ENCODE peak calls at places on chromosomes 1 and 21, in four cellular contexts. One of them, this sample, is unnamed.

GRCh38 chr21:45537746-45538291 is 4.4 kb downstream of the SLC19A1 start:
- DNase-seq in IMR-90: no peak
- DNase-seq in GM12878: no peak
- DNase-seq in K562: no peak
- DNase-seq in this sample: no peak

GRCh38 chr1:112872551-112872962 is 83.4 kb downstream of the SLC16A1 start:
- DNase-seq in IMR-90: no peak
- DNase-seq in GM12878: no peak
- DNase-seq in K562: no peak
- DNase-seq in this sample: no peak

GRCh38 chr1:157113116-157113515 is 13.5 kb upstream of the ETV3L start:
- DNase-seq in IMR-90: no peak
- DNase-seq in GM12878: no peak
- DNase-seq in K562: no peak
- DNase-seq in this sample: no peak

GRCh38 chr1:47997289-47998200 is at the start of gene TRABD2B:
- DNase-seq in IMR-90: peak
- DNase-seq in GM12878: no peak
- DNase-seq in K562: peak
- DNase-seq in this sample: peak

GRCh38 chr1:205977348-205978014 is 25.7 kb downstream of the RAB7B start:
- DNase-seq in IMR-90: peak
- DNase-seq in GM12878: peak
- DNase-seq in K562: peak
- DNase-seq in this sample: peak

GRCh38 chr21:38175321-38175720 is 81.5 kb upstream of the KCNJ15 start:
- DNase-seq in IMR-90: no peak
- DNase-seq in GM12878: no peak
- DNase-seq in K562: no peak
- DNase-seq in this sample: peak

GRCh38 chr1:156115514-156116374 is 1.2 kb downstream of the LMNA start:
- DNase-seq in IMR-90: peak
- DNase-seq in GM12878: no peak
- DNase-seq in K562: peak
- DNase-seq in this sample: peak

GRCh38 chr1:36115200-36115669 is 9.8 kb downstream of the COL8A2 start:
- DNase-seq in IMR-90: peak
- DNase-seq in GM12878: no peak
- DNase-seq in K562: no peak
- DNase-seq in this sample: no peak

GRCh38 chr1:229068266-229069043 is 202.5 kb upstream of the RAB4A start:
- DNase-seq in IMR-90: no peak
- DNase-seq in GM12878: no peak
- DNase-seq in K562: no peak
- DNase-seq in this sample: peak

GRCh38 chr1:235980976-235981375 is 83.9 kb downstream of the NID1 start:
- DNase-seq in IMR-90: no peak
- DNase-seq in GM12878: no peak
- DNase-seq in K562: no peak
- DNase-seq in this sample: no peak

GRCh38 chr1:109769335-109770078 is 5.8 kb upstream of the EPS8L3 start:
- DNase-seq in IMR-90: peak
- DNase-seq in GM12878: no peak
- DNase-seq in K562: no peak
- DNase-seq in this sample: no peak

GRCh38 chr21:41684381-41685245 is 82.2 kb downstream of the RIPK4 start:
- DNase-seq in IMR-90: peak
- DNase-seq in GM12878: no peak
- DNase-seq in K562: no peak
- DNase-seq in this sample: no peak

GRCh38 chr1:42931108-42931539 is 27.5 kb downstream of the SLC2A1 start:
- DNase-seq in IMR-90: peak
- DNase-seq in GM12878: peak
- DNase-seq in K562: peak
- DNase-seq in this sample: peak

GRCh38 chr1:231301990-231302389 is 35.7 kb downstream of the EXOC8 start:
- DNase-seq in IMR-90: no peak
- DNase-seq in GM12878: no peak
- DNase-seq in K562: no peak
- DNase-seq in this sample: no peak

GRCh38 chr1:152505083-152505482 is 5.5 kb upstream of the LCE5A start:
- DNase-seq in IMR-90: no peak
- DNase-seq in GM12878: no peak
- DNase-seq in K562: no peak
- DNase-seq in this sample: no peak

GRCh38 chr1:38071530-38072266 is 25.1 kb upstream of the POU3F1 start:
- DNase-seq in IMR-90: peak
- DNase-seq in GM12878: no peak
- DNase-seq in K562: peak
- DNase-seq in this sample: peak

GRCh38 chr21:46048926-46049889 is 48.7 kb upstream of the COL6A2 start:
- DNase-seq in IMR-90: peak
- DNase-seq in GM12878: no peak
- DNase-seq in K562: no peak
- DNase-seq in this sample: no peak

GRCh38 chr1:89671775-89672488 is 39.0 kb downstream of the LRRC8C start:
- DNase-seq in IMR-90: peak
- DNase-seq in GM12878: no peak
- DNase-seq in K562: no peak
- DNase-seq in this sample: peak

GRCh38 chr1:162649606-162650005 is 17.3 kb downstream of the DDR2 start:
- DNase-seq in IMR-90: no peak
- DNase-seq in GM12878: no peak
- DNase-seq in K562: no peak
- DNase-seq in this sample: no peak

GRCh38 chr21:16573581-16573980 is 843.8 kb downstream of the USP25 start:
- DNase-seq in IMR-90: peak
- DNase-seq in GM12878: no peak
- DNase-seq in K562: no peak
- DNase-seq in this sample: peak

GRCh38 chr1:46248122-46248920 is 758 bp downstream of the RAD54L start:
- DNase-seq in IMR-90: no peak
- DNase-seq in GM12878: no peak
- DNase-seq in K562: peak
- DNase-seq in this sample: peak

GRCh38 chr1:84089470-84090261 is 54.4 kb upstream of the PRKACB start:
- DNase-seq in IMR-90: peak
- DNase-seq in GM12878: no peak
- DNase-seq in K562: no peak
- DNase-seq in this sample: peak

GRCh38 chr1:225544283-225544682 is 108.6 kb downstream of the ENAH start:
- DNase-seq in IMR-90: no peak
- DNase-seq in GM12878: no peak
- DNase-seq in K562: no peak
- DNase-seq in this sample: no peak

GRCh38 chr1:203076031-203076511 is 9.7 kb downstream of the MYOG start:
- DNase-seq in IMR-90: no peak
- DNase-seq in GM12878: no peak
- DNase-seq in K562: no peak
- DNase-seq in this sample: no peak

GRCh38 chr1:172429324-172430127 is 9.0 kb downstream of the C1orf105 start:
- DNase-seq in IMR-90: peak
- DNase-seq in GM12878: peak
- DNase-seq in K562: peak
- DNase-seq in this sample: peak

GRCh38 chr1:198756470-198756869 is 117.6 kb downstream of the PTPRC start:
- DNase-seq in IMR-90: peak
- DNase-seq in GM12878: no peak
- DNase-seq in K562: no peak
- DNase-seq in this sample: peak

GRCh38 chr1:19028110-19028509 is 71.6 kb upstream of the IFFO2 start:
- DNase-seq in IMR-90: no peak
- DNase-seq in GM12878: no peak
- DNase-seq in K562: no peak
- DNase-seq in this sample: no peak

GRCh38 chr21:46154155-46154954 is 1.0 kb downstream of the FTCD start:
- DNase-seq in IMR-90: no peak
- DNase-seq in GM12878: no peak
- DNase-seq in K562: no peak
- DNase-seq in this sample: no peak

GRCh38 chr1:25729774-25730173 is 70.2 kb upstream of the SELENON start:
- DNase-seq in IMR-90: no peak
- DNase-seq in GM12878: no peak
- DNase-seq in K562: no peak
- DNase-seq in this sample: peak

GRCh38 chr1:21781971-21782867 is 730 bp downstream of the USP48 start:
- DNase-seq in IMR-90: peak
- DNase-seq in GM12878: peak
- DNase-seq in K562: peak
- DNase-seq in this sample: peak

GRCh38 chr21:46340998-46341397 is 17.0 kb downstream of the PCNT start:
- DNase-seq in IMR-90: no peak
- DNase-seq in GM12878: no peak
- DNase-seq in K562: no peak
- DNase-seq in this sample: no peak

GRCh38 chr1:148315081-148315811 is 163.2 kb upstream of the NBPF11 start:
- DNase-seq in IMR-90: no peak
- DNase-seq in GM12878: peak
- DNase-seq in K562: no peak
- DNase-seq in this sample: no peak

GRCh38 chr1:247854899-247855545 is 2.0 kb upstream of the TRIM58 start:
- DNase-seq in IMR-90: no peak
- DNase-seq in GM12878: no peak
- DNase-seq in K562: peak
- DNase-seq in this sample: no peak

GRCh38 chr1:85661767-85662166 is 46.5 kb downstream of the ZNHIT6 start:
- DNase-seq in IMR-90: no peak
- DNase-seq in GM12878: no peak
- DNase-seq in K562: no peak
- DNase-seq in this sample: no peak

GRCh38 chr1:51255331-51255730 is 19.3 kb downstream of the RNF11 start:
- DNase-seq in IMR-90: peak
- DNase-seq in GM12878: no peak
- DNase-seq in K562: no peak
- DNase-seq in this sample: no peak

DNA sequence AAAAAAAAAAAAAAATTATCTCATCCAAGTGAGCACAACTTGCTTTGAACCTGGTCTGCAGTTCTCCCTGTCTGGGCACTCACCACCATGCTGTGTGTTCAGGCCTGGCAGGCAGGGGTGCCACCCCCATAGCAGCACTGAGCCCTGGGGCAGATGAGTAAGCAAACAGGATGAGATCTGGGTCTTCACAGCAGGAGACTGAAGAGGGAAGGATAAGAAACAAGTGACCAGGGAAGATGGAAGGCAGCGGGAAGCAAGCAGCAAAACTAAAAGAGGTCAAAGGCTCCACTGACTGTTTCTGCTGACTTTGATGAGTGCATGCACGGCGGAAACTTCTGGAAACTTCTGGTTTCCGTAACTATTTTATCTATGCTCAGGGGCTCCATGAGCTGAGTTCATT is 133.5 kb upstream of the SOD1 start:
- DNase-seq in IMR-90: no peak
- DNase-seq in GM12878: no peak
- DNase-seq in K562: no peak
- DNase-seq in this sample: no peak
- TF ChIP-seq FOS in IMR-90: no peak
- TF ChIP-seq FOS in GM12878: no peak
- TF ChIP-seq FOS in K562: no peak
- TF ChIP-seq FOS in this sample: no peak

GRCh38 chr1:216822480-216822879 is 99.3 kb upstream of the ESRRG start:
- DNase-seq in IMR-90: no peak
- DNase-seq in GM12878: no peak
- DNase-seq in K562: no peak
- DNase-seq in this sample: no peak

GRCh38 chr1:216823731-216824130 is 100.5 kb upstream of the ESRRG start:
- DNase-seq in IMR-90: no peak
- DNase-seq in GM12878: no peak
- DNase-seq in K562: no peak
- DNase-seq in this sample: no peak

GRCh38 chr1:216818284-216818683 is 95.1 kb upstream of the ESRRG start:
- DNase-seq in IMR-90: no peak
- DNase-seq in GM12878: no peak
- DNase-seq in K562: no peak
- DNase-seq in this sample: no peak

GRCh38 chr1:216824511-216824910 is 101.3 kb upstream of the ESRRG start:
- DNase-seq in IMR-90: peak
- DNase-seq in GM12878: no peak
- DNase-seq in K562: no peak
- DNase-seq in this sample: no peak

GRCh38 chr1:216820345-216820744 is 97.1 kb upstream of the ESRRG start:
- DNase-seq in IMR-90: peak
- DNase-seq in GM12878: no peak
- DNase-seq in K562: no peak
- DNase-seq in this sample: no peak
- TF ChIP-seq FOS in IMR-90: no peak
- TF ChIP-seq FOS in GM12878: no peak
- TF ChIP-seq FOS in K562: no peak
- TF ChIP-seq FOS in this sample: no peak

GRCh38 chr1:74340656-74341055 is 105.5 kb downstream of the TNNI3K start:
- DNase-seq in IMR-90: no peak
- DNase-seq in GM12878: no peak
- DNase-seq in K562: no peak
- DNase-seq in this sample: no peak

GRCh38 chr1:74341702-74342339 is 106.6 kb downstream of the TNNI3K start:
- DNase-seq in IMR-90: no peak
- DNase-seq in GM12878: no peak
- DNase-seq in K562: no peak
- DNase-seq in this sample: no peak

GRCh38 chr1:74344396-74344795 is 109.2 kb downstream of the TNNI3K start:
- DNase-seq in IMR-90: no peak
- DNase-seq in GM12878: no peak
- DNase-seq in K562: no peak
- DNase-seq in this sample: no peak

GRCh38 chr1:74343191-74343590 is 108.0 kb downstream of the TNNI3K start:
- DNase-seq in IMR-90: peak
- DNase-seq in GM12878: no peak
- DNase-seq in K562: no peak
- DNase-seq in this sample: no peak
- TF ChIP-seq FOS in IMR-90: no peak
- TF ChIP-seq FOS in GM12878: no peak
- TF ChIP-seq FOS in K562: no peak
- TF ChIP-seq FOS in this sample: no peak

GRCh38 chr1:11387829-11388228 is 91.1 kb upstream of the DISP3 start:
- DNase-seq in IMR-90: no peak
- DNase-seq in GM12878: no peak
- DNase-seq in K562: no peak
- DNase-seq in this sample: no peak
- TF ChIP-seq FOS in IMR-90: no peak
- TF ChIP-seq FOS in GM12878: no peak
- TF ChIP-seq FOS in K562: no peak
- TF ChIP-seq FOS in this sample: no peak

GRCh38 chr1:244863491-244864252 is 671 bp downstream of the HNRNPU start:
- DNase-seq in IMR-90: no peak
- DNase-seq in GM12878: no peak
- DNase-seq in K562: no peak
- DNase-seq in this sample: no peak
- TF ChIP-seq FOS in IMR-90: no peak
- TF ChIP-seq FOS in GM12878: no peak
- TF ChIP-seq FOS in K562: no peak
- TF ChIP-seq FOS in this sample: no peak

GRCh38 chr1:217272385-217272784 is 358.5 kb downstream of the GPATCH2 start:
- DNase-seq in IMR-90: peak
- DNase-seq in GM12878: no peak
- DNase-seq in K562: no peak
- DNase-seq in this sample: no peak
- TF ChIP-seq FOS in IMR-90: no peak
- TF ChIP-seq FOS in GM12878: no peak
- TF ChIP-seq FOS in K562: no peak
- TF ChIP-seq FOS in this sample: no peak